ENCODE peak calls at places on chromosomes 16 and 17, in four cellular contexts. H, A, J and G are unnamed samples.

GRCh38 chr16:25109643-25110042 is 1.9 kb upstream of the LCMT1 start:
- DNase-seq in J (no peak), A (peak; percentile 91), H (peak; percentile 98), G (no peak)

GRCh38 chr16:72355561-72355960 is 183.6 kb upstream of the PMFBP1 start:
- DNase-seq in J (no peak), H (peak; percentile 51), A (no peak), G (no peak)

GRCh38 chr16:58628845-58629680 is 563 bp downstream of the CNOT1 start:
- DNase-seq in A (peak; percentile 34), J (peak; percentile 42), H (peak; percentile 8), G (no peak)

GRCh38 chr17:14903810-14904209 is 361.3 kb downstream of the PMP22 start:
- DNase-seq in A (no peak), J (no peak), H (peak; percentile 54), G (no peak)

GRCh38 chr17:15091825-15092224 is 173.3 kb downstream of the PMP22 start:
- DNase-seq in A (peak; percentile 26), J (no peak), H (no peak), G (no peak)

GRCh38 chr16:4512473-4512872 is 26.1 kb downstream of the CDIP1 start:
- DNase-seq in A (no peak), H (peak; percentile 30), J (no peak), G (no peak)

GRCh38 chr16:47136101-47136820 is 7.5 kb downstream of the NETO2 start:
- DNase-seq in J (no peak), A (peak; percentile 25), H (peak; percentile 45), G (no peak)

GRCh38 chr17:49146620-49147306 is 14.2 kb downstream of the B4GALNT2 start:
- DNase-seq in A (peak; percentile 83), H (peak; percentile 100), J (no peak), G (no peak)

GRCh38 chr17:55158439-55158838 is 106.3 kb upstream of the HLF start:
- DNase-seq in H (no peak), A (peak; percentile 10), J (no peak), G (no peak)

GRCh38 chr17:41464682-41465081 is 2.5 kb downstream of the KRT32 start:
- DNase-seq in J (peak; percentile 42), A (peak; percentile 50), H (peak; percentile 91), G (no peak)

GRCh38 chr16:81445143-81445922 is 725 bp downstream of the CMIP start:
- DNase-seq in J (no peak), H (peak; percentile 19), A (no peak), G (no peak)

GRCh38 chr16:54506691-54507090 is 220.1 kb upstream of the IRX3 start:
- DNase-seq in A (no peak), J (no peak), H (no peak), G (no peak)

GRCh38 chr17:27457731-27458523 is 1.7 kb downstream of the KSR1 start:
- DNase-seq in J (no peak), H (peak; percentile 53), A (no peak), G (no peak)

GRCh38 chr16:85553436-85554113 is 59.5 kb upstream of the GSE1 start:
- DNase-seq in J (peak; percentile 75), A (peak; percentile 77), H (peak; percentile 34), G (no peak)

GRCh38 chr16:25692307-25692706 is 548 bp downstream of the HS3ST4 start:
- DNase-seq in A (no peak), H (no peak), J (no peak), G (no peak)

GRCh38 chr17:38351412-38352222 is at the start of gene SOCS7:
- DNase-seq in A (peak; percentile 97), H (peak; percentile 90), J (peak; percentile 95), G (peak; percentile 76)

GRCh38 chr17:53492532-53492931 is 330.2 kb upstream of the KIF2B start:
- DNase-seq in H (no peak), A (no peak), J (no peak), G (no peak)

GRCh38 chr17:75827291-75828050 is 16.7 kb downstream of the UNC13D start:
- DNase-seq in J (peak; percentile 76), A (peak; percentile 44), H (peak; percentile 41), G (peak; percentile 48)

GRCh38 chr17:43547659-43548256 is 1.6 kb upstream of the ETV4 start:
- DNase-seq in A (no peak), H (no peak), J (no peak), G (no peak)

GRCh38 chr17:45334231-45334630 is 17.4 kb upstream of the MAP3K14 start:
- DNase-seq in J (no peak), H (no peak), A (no peak), G (no peak)

GRCh38 chr16:20906225-20906870 is 5.8 kb downstream of the LYRM1 start:
- DNase-seq in J (no peak), H (peak; percentile 85), A (peak; percentile 36), G (no peak)

GRCh38 chr16:82509636-82510035 is 117.1 kb upstream of the CDH13 start:
- DNase-seq in A (no peak), H (no peak), J (no peak), G (no peak)

GRCh38 chr16:2339521-2340484 is 725 bp downstream of the ABCA3 start:
- DNase-seq in J (peak; percentile 52), A (peak; percentile 58), H (no peak), G (no peak)

GRCh38 chr17:4772235-4772613 is 538 bp downstream of the TM4SF5 start:
- DNase-seq in A (no peak), H (no peak), J (no peak), G (no peak)

GRCh38 chr16:57952909-57953308 is 18.0 kb downstream of the CNGB1 start:
- DNase-seq in J (no peak), H (no peak), A (no peak), G (no peak)

GRCh38 chr16:56257260-56257659 is 66.0 kb downstream of the GNAO1 start:
- DNase-seq in H (peak; percentile 9), A (no peak), J (peak; percentile 81), G (no peak)

GRCh38 chr17:4679652-4680051 is 24.3 kb downstream of the PELP1 start:
- DNase-seq in A (peak; percentile 68), H (peak; percentile 79), J (no peak), G (no peak)

GRCh38 chr17:78182504-78182903 is 4.3 kb downstream of the TK1 start:
- DNase-seq in A (no peak), J (no peak), H (no peak), G (no peak)

GRCh38 chr17:78179372-78179771 is 7.5 kb downstream of the TK1 start:
- DNase-seq in A (no peak), J (no peak), H (peak; percentile 74), G (no peak)

GRCh38 chr17:78180508-78180907 is 6.3 kb downstream of the TK1 start:
- DNase-seq in J (no peak), H (no peak), A (no peak), G (no peak)

GRCh38 chr17:78176548-78177025 is 8.2 kb downstream of the SYNGR2 start:
- DNase-seq in J (peak; percentile 73), A (peak; percentile 76), H (peak; percentile 22), G (no peak)

GRCh38 chr17:78180083-78180482 is 6.8 kb downstream of the TK1 start:
- DNase-seq in H (peak; percentile 50), J (no peak), A (no peak), G (no peak)
- H3K4me1 ChIP-seq in H (peaks cover 13% of the 10 kb centered on the region), J (peaks cover 27% of the 10 kb centered on the region), A (peaks cover 27% of the 10 kb centered on the region), G (peaks cover 3% of the 10 kb centered on the region)

GRCh38 chr17:60137731-60138130 is 12.0 kb upstream of the CA4 start:
- DNase-seq in J (no peak), A (no peak), H (no peak), G (no peak)

GRCh38 chr17:60134396-60135159 is 15.2 kb upstream of the CA4 start:
- DNase-seq in J (no peak), A (no peak), H (peak; percentile 67), G (no peak)

GRCh38 chr17:60138769-60139437 is 10.9 kb upstream of the CA4 start:
- DNase-seq in J (no peak), A (no peak), H (no peak), G (no peak)

GRCh38 chr17:60135160-60135950 is 14.4 kb upstream of the CA4 start:
- DNase-seq in J (peak; percentile 89), A (peak; percentile 93), H (peak; percentile 90), G (peak; percentile 70)

GRCh38 chr17:60135951-60136666 is 13.7 kb upstream of the CA4 start:
- DNase-seq in A (no peak), J (no peak), H (no peak), G (no peak)
- H3K4me3 ChIP-seq in A (peak overlapping the region; percentile 60), J (peak overlapping the region; percentile 95), H (no peak overlapping the region), G (no peak overlapping the region)

GRCh38 chr16:70692130-70692470 is 6.2 kb upstream of the MTSS2 start:
- DNase-seq in J (no peak), A (no peak), H (no peak), G (no peak)
- H3K27ac ChIP-seq in J (peak overlapping the region; percentile 93), A (peak overlapping the region; percentile 97), H (peak overlapping the region; percentile 87), G (no peak overlapping the region)

GRCh38 chr17:57284984-57285646 is 28.8 kb downstream of the MSI2 start:
- DNase-seq in H (no peak), A (no peak), J (no peak), G (peak; percentile 20)

GRCh38 chr17:57284583-57284982 is 28.3 kb downstream of the MSI2 start:
- DNase-seq in H (no peak), A (no peak), J (no peak), G (no peak)

GRCh38 chr17:57283203-57283971 is 27.1 kb downstream of the MSI2 start:
- DNase-seq in A (no peak), H (no peak), J (no peak), G (no peak)

GRCh38 chr17:57286372-57287105 is 30.2 kb downstream of the MSI2 start:
- DNase-seq in H (no peak), A (no peak), J (no peak), G (no peak)

DNA sequence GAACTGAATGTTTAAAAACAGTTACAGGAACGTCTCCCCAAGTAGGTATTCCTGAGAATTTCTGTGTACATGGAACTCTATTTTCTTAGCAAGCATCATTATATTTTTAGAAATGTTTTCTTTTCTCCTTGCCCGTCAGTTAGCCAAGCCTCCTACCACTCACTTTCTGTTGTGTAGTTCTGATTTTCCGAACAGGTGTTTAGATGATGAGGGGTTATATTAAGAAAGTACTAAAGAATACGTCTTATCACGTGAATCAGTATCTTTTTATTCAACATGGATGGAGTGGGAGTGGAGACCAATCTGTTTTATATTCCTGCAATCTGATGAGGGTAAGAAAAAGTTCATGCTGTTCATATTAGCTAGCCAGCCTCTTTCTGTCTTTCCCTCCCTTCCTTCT is 29.4 kb downstream of the MSI2 start:
- DNase-seq in J (no peak), H (no peak), A (no peak), G (no peak)
- H3K4me1 ChIP-seq in J (peaks cover 73% of the 10 kb centered on the region), H (peaks cover 3% of the 10 kb centered on the region), A (no peaks in the 10 kb centered on the region), G (peaks cover 9% of the 10 kb centered on the region)

DNA sequence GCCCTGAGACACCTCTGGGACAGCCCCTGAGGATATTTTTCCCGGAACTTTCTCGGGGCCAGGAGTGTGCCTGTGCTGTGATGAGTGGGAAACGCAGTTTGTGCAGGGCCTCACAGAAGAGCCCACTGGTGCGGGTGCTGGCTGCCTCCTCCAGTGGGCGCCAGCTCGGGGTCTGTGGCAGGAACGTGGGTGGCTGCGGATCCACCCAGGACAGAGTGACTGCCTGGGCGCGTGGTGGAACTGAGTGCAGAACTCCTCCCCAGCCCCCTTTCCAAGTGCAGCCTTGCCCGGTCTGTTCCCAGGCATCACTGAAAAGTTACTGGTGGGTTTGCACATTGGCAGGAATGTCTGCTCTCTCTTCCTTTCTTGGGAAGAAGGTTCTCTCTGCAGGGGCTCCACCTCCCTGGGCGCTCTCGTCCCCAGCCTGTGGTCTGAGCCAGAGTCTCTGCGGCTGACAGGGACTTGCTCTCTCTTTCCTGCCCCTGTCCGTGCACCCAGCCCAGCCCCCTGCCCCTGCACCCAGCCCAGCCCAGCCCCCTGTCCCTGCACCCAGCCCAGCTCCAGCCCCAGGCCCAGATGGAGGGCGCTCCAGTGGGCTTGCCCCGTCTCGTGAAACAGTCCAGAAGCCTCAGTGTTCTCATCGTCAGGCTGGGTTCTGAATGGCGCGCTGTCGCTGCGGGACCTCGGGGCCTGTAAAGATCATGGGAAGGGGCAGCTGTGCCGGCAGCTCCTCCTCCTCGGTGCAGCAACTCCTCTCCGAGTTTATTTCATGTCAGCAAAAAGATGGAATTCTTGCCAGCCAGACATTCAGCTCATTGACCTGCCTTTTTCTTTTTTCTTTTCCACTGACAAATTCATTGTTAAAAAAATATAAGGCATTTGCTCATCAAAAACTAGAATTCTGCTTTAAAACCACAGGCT is 117.5 kb downstream of the BANP start:
- DNase-seq in J (no peak), H (no peak), A (no peak), G (no peak)
- H3K4me3 ChIP-seq in J (no peak overlapping the region), H (no peak overlapping the region), A (no peak overlapping the region), G (no peak overlapping the region)